ENCODE peak calls at places on chromosomes 5 and 9, in four cellular contexts. R is breast epithelium, P is vagina, B is IMR-90. Y is an unnamed sample.

GRCh38 chr9:131382850-131383729 is 10.8 kb upstream of the PRRC2B start:
- DNase-seq in B (peak; percentile 92), R (no peak), P (no peak), Y (no peak)

GRCh38 chr9:101706261-101706798 is 32.1 kb downstream of the GRIN3A start:
- DNase-seq in R (no peak), B (no peak), P (no peak), Y (no peak)

GRCh38 chr5:15571081-15571480 is 71.1 kb downstream of the FBXL7 start:
- DNase-seq in P (no peak), R (no peak), B (no peak), Y (no peak)

GRCh38 chr9:129481424-129481823 is 139.5 kb downstream of the C9orf50 start:
- DNase-seq in P (no peak), B (no peak), R (no peak), Y (no peak)

GRCh38 chr9:128727626-128728248 is 3.8 kb upstream of the ZDHHC12 start:
- DNase-seq in R (no peak), P (no peak), B (no peak), Y (no peak)

GRCh38 chr5:149215478-149216042 is 56.1 kb upstream of the AFAP1L1 start:
- DNase-seq in B (peak; percentile 81), R (no peak), P (no peak), Y (no peak)

GRCh38 chr5:14880688-14881087 is 9.1 kb upstream of the ANKH start:
- DNase-seq in B (peak; percentile 71), R (no peak), P (no peak), Y (no peak)

GRCh38 chr5:179923422-179923821 is 15.7 kb upstream of the TBC1D9B start:
- DNase-seq in B (no peak), P (no peak), R (no peak), Y (no peak)

GRCh38 chr9:112743216-112743835 is 7.2 kb upstream of the SNX30 start:
- DNase-seq in P (no peak), R (no peak), B (no peak), Y (no peak)

GRCh38 chr5:163260961-163261360 is 176.4 kb upstream of the CCNG1 start:
- DNase-seq in P (no peak), B (no peak), R (no peak), Y (no peak)

GRCh38 chr5:149831492-149831891 is 101.4 kb downstream of the PPARGC1B start:
- DNase-seq in B (peak; percentile 37), P (no peak), R (no peak), Y (no peak)

GRCh38 chr5:178212241-178213002 is 8.1 kb downstream of the HNRNPAB start:
- DNase-seq in P (no peak), R (no peak), B (no peak), Y (no peak)

GRCh38 chr9:36164361-36164760 is 4.8 kb upstream of the CCIN start:
- DNase-seq in P (no peak), R (no peak), B (no peak), Y (no peak)

GRCh38 chr9:124257865-124258764 is at the start of gene NEK6:
- DNase-seq in R (no peak), P (no peak), B (peak; percentile 84), Y (peak; percentile 49)
- TF ChIP-seq POLR2A in R (no peak), P (no peak), B (peak; percentile 59), Y (no peak)

GRCh38 chr9:96129698-96130097 is 172.3 kb downstream of the HSD17B3 start:
- DNase-seq in R (no peak), B (no peak), P (no peak), Y (no peak)

GRCh38 chr9:96122756-96123155 is 179.2 kb downstream of the HSD17B3 start:
- DNase-seq in B (peak; percentile 58), P (no peak), R (no peak), Y (no peak)

GRCh38 chr9:96122255-96122654 is 179.7 kb downstream of the HSD17B3 start:
- DNase-seq in B (no peak), P (no peak), R (no peak), Y (no peak)

GRCh38 chr9:96126321-96126881 is 175.6 kb downstream of the HSD17B3 start:
- DNase-seq in B (no peak), P (no peak), R (no peak), Y (no peak)

GRCh38 chr9:96125624-96126023 is 176.4 kb downstream of the HSD17B3 start:
- DNase-seq in B (no peak), R (no peak), P (no peak), Y (no peak)
- TF ChIP-seq POLR2A in B (no peak), R (no peak), P (no peak), Y (no peak)

GRCh38 chr5:159100022-159100927 is 559 bp upstream of the EBF1 start:
- DNase-seq in R (peak; percentile 78), B (peak; percentile 88), P (no peak), Y (peak; percentile 72)
- TF ChIP-seq POLR2A in R (peak; percentile 51), B (peak; percentile 27), P (peak; percentile 43), Y (no peak)

GRCh38 chr9:127588740-127589506 is 23.2 kb upstream of the STXBP1 start:
- DNase-seq in B (no peak), P (no peak), R (no peak), Y (no peak)
- TF ChIP-seq POLR2A in B (no peak), P (no peak), R (no peak), Y (no peak)

GRCh38 chr5:133704411-133704810 is 92.1 kb upstream of the FSTL4 start:
- DNase-seq in R (no peak), B (no peak), P (peak; percentile 82), Y (no peak)

GRCh38 chr5:133705331-133705730 is 93.0 kb upstream of the FSTL4 start:
- DNase-seq in B (no peak), R (no peak), P (peak; percentile 43), Y (no peak)

GRCh38 chr5:133702773-133703770 is 90.7 kb upstream of the FSTL4 start:
- DNase-seq in R (no peak), P (peak; percentile 58), B (no peak), Y (no peak)

GRCh38 chr5:133706732-133707430 is 94.5 kb upstream of the FSTL4 start:
- DNase-seq in B (no peak), P (peak; percentile 85), R (no peak), Y (no peak)

GRCh38 chr5:133703935-133704334 is 91.6 kb upstream of the FSTL4 start:
- DNase-seq in P (no peak), B (no peak), R (no peak), Y (no peak)
- TF ChIP-seq POLR2A in P (no peak), B (no peak), R (no peak), Y (no peak)

Y was measured in erythroblast.